ENCODE peak calls at places on chromosomes 7 and 10, in ten cellular contexts. Y, I, O, Q, R, P, C, X, J and M are unnamed samples.

GRCh38 chr10:30048768-30049507 is 10.4 kb downstream of the JCAD start:
- DNase-seq in Y (no peak), I (no peak), O (no peak), Q (no peak), R (peak), P (no peak), C (peak), X (no peak), J (no peak), M (no peak)

GRCh38 chr7:151520419-151521229 is 929 bp upstream of the RHEB start:
- DNase-seq in Y (no peak), I (no peak), O (no peak), Q (no peak), R (peak), P (no peak), C (peak), X (no peak), J (peak), M (peak)

GRCh38 chr7:105013283-105013817 is 655 bp upstream of the KMT2E start:
- DNase-seq in Y (peak), I (peak), O (peak), Q (peak), R (peak), P (peak), C (peak), X (peak), J (peak), M (peak)

GRCh38 chr10:88608052-88608732 is 21.6 kb downstream of the LIPJ start:
- DNase-seq in Y (no peak), I (no peak), O (no peak), Q (no peak), R (no peak), P (no peak), C (no peak), X (no peak), J (no peak), M (peak)

GRCh38 chr10:4103586-4103985 is 318.6 kb upstream of the KLF6 start:
- DNase-seq in Y (no peak), I (no peak), O (no peak), Q (no peak), R (no peak), P (no peak), C (no peak), X (no peak), J (peak), M (no peak)

GRCh38 chr10:61935085-61935484 is 33.6 kb downstream of the ARID5B start:
- DNase-seq in Y (peak), I (no peak), O (no peak), Q (no peak), R (no peak), P (no peak), C (no peak), X (no peak), J (peak), M (no peak)

GRCh38 chr7:18425227-18425626 is 70.3 kb upstream of the HDAC9 start:
- DNase-seq in Y (no peak), I (no peak), O (no peak), Q (no peak), R (no peak), P (peak), C (no peak), X (no peak), J (no peak), M (no peak)

GRCh38 chr7:55178863-55179773 is 160.3 kb downstream of the EGFR start:
- DNase-seq in Y (no peak), I (no peak), O (no peak), Q (no peak), R (no peak), P (peak), C (no peak), X (no peak), J (no peak), M (no peak)

GRCh38 chr7:13908667-13909382 is 80.6 kb downstream of the ETV1 start:
- DNase-seq in Y (no peak), I (no peak), O (peak), Q (peak), R (no peak), P (no peak), C (no peak), X (no peak), J (no peak), M (no peak)

DNA sequence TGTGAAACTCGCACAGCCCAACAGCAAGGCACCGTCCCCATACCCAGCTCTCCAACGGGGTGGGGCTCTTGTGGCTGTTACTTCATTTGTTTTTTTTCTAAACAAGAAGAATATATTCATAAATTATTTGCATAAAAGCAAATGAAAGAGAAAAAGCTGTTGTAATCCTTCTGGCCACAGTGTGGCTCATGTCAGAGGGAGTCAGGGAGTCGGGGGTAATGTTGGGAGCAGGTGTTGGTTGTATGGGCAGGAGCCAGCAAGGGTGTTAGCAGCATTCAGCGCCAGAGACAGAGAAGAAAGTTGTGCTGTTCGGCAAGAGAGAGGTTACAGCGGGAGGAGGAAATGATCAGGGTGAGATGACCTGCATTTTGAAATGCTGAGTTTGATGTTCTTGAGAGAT is 13.3 kb downstream of the PFKP start:
- DNase-seq in Y (no peak), I (no peak), O (no peak), Q (no peak), R (no peak), P (no peak), C (no peak), X (no peak), J (peak), M (no peak)
- TF ChIP-seq CTCF in Y (no peak), I (peak), O (no peak), Q (no peak), R (no peak), P (peak), C (peak), X (peak), J (no peak), M (no peak)

GRCh38 chr7:97094531-97094930 is 23.0 kb upstream of the SDHAF3 start:
- DNase-seq in Y (no peak), I (no peak), O (no peak), Q (no peak), R (no peak), P (no peak), C (no peak), X (no peak), J (no peak), M (no peak)
- H3K4me3 ChIP-seq in Y (no peak), I (no peak), O (no peak), Q (no peak), R (no peak), P (no peak), C (no peak), X (no peak), J (no peak), M (no peak)

GRCh38 chr7:157877298-157877840 is 540.6 kb downstream of the DNAJB6 start:
- DNase-seq in Y (no peak), I (no peak), O (no peak), Q (no peak), R (no peak), P (no peak), C (no peak), X (no peak), J (no peak), M (no peak)

GRCh38 chr7:157875230-157876179 is 538.7 kb downstream of the DNAJB6 start:
- DNase-seq in Y (no peak), I (no peak), O (peak), Q (peak), R (no peak), P (peak), C (no peak), X (no peak), J (no peak), M (no peak)

GRCh38 chr7:157874870-157875229 is 538.0 kb downstream of the DNAJB6 start:
- DNase-seq in Y (no peak), I (no peak), O (no peak), Q (no peak), R (no peak), P (no peak), C (no peak), X (no peak), J (no peak), M (no peak)

GRCh38 chr7:157874208-157874816 is 537.5 kb downstream of the DNAJB6 start:
- DNase-seq in Y (no peak), I (no peak), O (no peak), Q (no peak), R (no peak), P (no peak), C (no peak), X (no peak), J (no peak), M (no peak)

DNA sequence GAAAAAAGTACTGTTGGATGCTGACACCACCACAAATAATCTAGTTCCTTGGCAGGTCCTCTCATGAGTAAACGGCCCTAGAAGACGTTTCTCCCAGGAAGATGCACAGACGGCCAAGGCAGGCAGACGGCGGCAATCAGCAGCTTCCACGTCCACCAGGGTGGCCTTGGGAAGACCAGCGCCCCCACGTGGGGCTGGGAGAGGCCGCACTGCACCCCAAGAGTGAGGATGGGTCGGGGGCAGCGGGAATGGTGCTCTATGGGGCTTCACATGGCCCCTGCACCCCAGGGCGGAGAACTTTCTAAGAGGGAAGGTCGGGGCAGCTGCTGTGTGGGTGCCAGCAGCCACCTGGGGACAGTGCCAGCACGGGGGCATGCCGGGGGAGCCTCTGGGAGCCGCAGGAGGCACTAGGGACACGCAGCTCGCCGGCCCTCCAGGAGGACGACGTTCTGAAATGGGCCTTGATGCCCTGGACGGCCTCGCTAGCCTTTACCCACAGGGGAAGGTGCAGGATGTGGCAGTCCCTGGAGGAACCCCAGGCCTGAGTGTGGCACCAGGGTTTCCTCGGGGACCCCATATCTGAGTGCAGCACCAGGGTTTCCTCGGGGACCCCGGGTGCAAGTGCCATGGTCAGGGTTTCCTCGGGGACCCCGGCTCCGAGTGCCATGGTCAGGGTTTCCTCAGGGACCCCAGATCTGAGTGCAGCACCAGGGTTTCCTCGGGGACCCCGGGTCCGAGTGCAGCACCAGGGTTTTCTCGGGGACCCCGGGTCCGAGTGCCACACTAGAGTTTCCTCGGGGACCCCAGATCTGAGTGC is 539.9 kb downstream of the DNAJB6 start:
- DNase-seq in Y (no peak), I (no peak), O (no peak), Q (peak), R (no peak), P (no peak), C (no peak), X (no peak), J (no peak), M (no peak)
- TF ChIP-seq CTCF in Y (no peak), I (no peak), O (peak), Q (no peak), R (no peak), P (no peak), C (no peak), X (no peak), J (no peak), M (no peak)

GRCh38 chr10:36669615-36670325 is 455.6 kb upstream of the ANKRD30A start:
- DNase-seq in Y (no peak), I (no peak), O (no peak), Q (no peak), R (no peak), P (peak), C (no peak), X (no peak), J (no peak), M (no peak)

GRCh38 chr10:36670616-36671402 is 454.6 kb upstream of the ANKRD30A start:
- DNase-seq in Y (no peak), I (peak), O (no peak), Q (no peak), R (no peak), P (no peak), C (no peak), X (no peak), J (no peak), M (no peak)

GRCh38 chr10:36662571-36662970 is 462.8 kb upstream of the ANKRD30A start:
- DNase-seq in Y (no peak), I (no peak), O (no peak), Q (no peak), R (no peak), P (no peak), C (no peak), X (no peak), J (no peak), M (no peak)

GRCh38 chr10:36671607-36672006 is 453.8 kb upstream of the ANKRD30A start:
- DNase-seq in Y (no peak), I (peak), O (no peak), Q (no peak), R (no peak), P (no peak), C (no peak), X (no peak), J (peak), M (no peak)

GRCh38 chr10:36666451-36666850 is 458.9 kb upstream of the ANKRD30A start:
- DNase-seq in Y (no peak), I (peak), O (no peak), Q (no peak), R (no peak), P (no peak), C (no peak), X (no peak), J (no peak), M (no peak)
- H3K4me3 ChIP-seq in Y (no peak), I (no peak), O (no peak), Q (no peak), R (no peak), P (no peak), C (no peak), X (no peak), J (no peak), M (no peak)

DNA sequence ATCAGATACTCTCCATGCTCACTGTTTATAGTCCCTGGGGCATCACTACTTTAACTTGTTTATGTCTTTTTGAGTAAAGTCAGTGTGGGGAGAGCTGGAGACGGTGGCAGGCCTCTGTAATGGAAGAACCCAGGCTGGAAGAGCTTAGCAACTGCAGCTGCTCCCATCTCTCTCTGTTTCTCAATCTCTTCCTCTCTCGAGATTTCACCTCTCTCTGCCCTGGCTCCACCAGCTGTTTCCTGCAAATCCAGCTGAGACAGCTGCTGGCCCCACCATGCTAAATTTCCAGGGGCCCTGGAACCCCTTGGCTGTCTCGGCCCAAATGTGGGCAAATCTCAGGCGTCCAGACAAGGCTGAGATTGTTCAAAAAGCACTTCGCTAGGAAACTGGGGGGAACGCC is 25.8 kb upstream of the SLF2 start:
- DNase-seq in Y (no peak), I (no peak), O (no peak), Q (no peak), R (peak), P (no peak), C (peak), X (no peak), J (peak), M (no peak)
- TF ChIP-seq CTCF in Y (no peak), I (no peak), O (no peak), Q (no peak), R (no peak), P (no peak), C (no peak), X (no peak), J (no peak), M (no peak)